ENCODE peak calls at places on chromosomes 16 and 17, in six cellular contexts. G is CD8-positive, alpha-beta T cell; U is thoracic aorta; O is mesenchymal stem cell; J is ovary; K is AG04450. L is an unnamed sample. For H3K27me3, the result is how much of the 10 kb centered on the place peaks cover.

GRCh38 chr17:43309505-43310329 is 75.9 kb upstream of the RNU2-1 start:
- DNase-seq in U (no peak), J (no peak), O (peak), G (no peak), K (no peak), L (no peak)

GRCh38 chr17:48625502-48626201 is 506 bp downstream of the HOXB9 start:
- DNase-seq in K (no peak), G (peak), J (no peak), U (no peak), O (peak), L (peak)

GRCh38 chr16:57732011-57732410 is 3.6 kb upstream of the KATNB1 start:
- DNase-seq in G (no peak), U (no peak), O (peak), J (no peak), K (no peak), L (no peak)

GRCh38 chr16:78574571-78574970 is 475.1 kb downstream of the WWOX start:
- DNase-seq in G (no peak), U (no peak), O (no peak), J (no peak), K (no peak), L (no peak)

GRCh38 chr17:11871773-11872172 is 125.5 kb downstream of the ZNF18 start:
- DNase-seq in O (no peak), J (no peak), K (no peak), U (no peak), G (no peak), L (no peak)

GRCh38 chr16:19753815-19754643 is 36.0 kb downstream of the IQCK start:
- DNase-seq in K (no peak), U (no peak), J (no peak), O (peak), G (no peak), L (no peak)

GRCh38 chr17:4433515-4434031 is at the start of gene SPNS3:
- DNase-seq in K (no peak), J (no peak), U (no peak), O (no peak), G (peak), L (no peak)

GRCh38 chr17:47702391-47702995 is 8.5 kb downstream of the TBKBP1 start:
- DNase-seq in K (no peak), J (peak), U (no peak), O (no peak), G (no peak), L (no peak)

GRCh38 chr17:4717791-4718190 is 7.4 kb downstream of the ARRB2 start:
- DNase-seq in U (no peak), J (no peak), K (no peak), G (no peak), O (no peak), L (no peak)

GRCh38 chr17:28280826-28281225 is 38.2 kb upstream of the TMEM97 start:
- DNase-seq in O (no peak), G (no peak), U (no peak), K (no peak), J (no peak), L (no peak)

GRCh38 chr16:27600386-27600785 is 50.4 kb downstream of the KATNIP start:
- DNase-seq in K (no peak), O (no peak), J (no peak), U (no peak), G (no peak), L (no peak)

GRCh38 chr17:69230939-69231338 is 2.3 kb upstream of the ABCA10 start:
- DNase-seq in U (no peak), J (no peak), G (no peak), O (no peak), K (no peak), L (no peak)

GRCh38 chr17:60170835-60171752 is 21.3 kb downstream of the CA4 start:
- DNase-seq in G (no peak), K (no peak), O (no peak), U (no peak), J (no peak), L (no peak)

GRCh38 chr17:8841844-8842243 is 25.6 kb downstream of the PIK3R6 start:
- DNase-seq in K (no peak), G (no peak), U (no peak), O (no peak), J (no peak), L (no peak)

GRCh38 chr17:42266918-42267766 is 9.0 kb downstream of the STAT5B start:
- DNase-seq in U (no peak), G (peak), J (no peak), K (peak), O (peak), L (no peak)

GRCh38 chr16:64736887-64737286 is 385.0 kb downstream of the CDH11 start:
- DNase-seq in O (no peak), J (no peak), G (no peak), K (no peak), U (peak), L (no peak)

GRCh38 chr17:48647103-48647963 is 21.2 kb upstream of the HOXB9 start:
- DNase-seq in O (peak), G (no peak), K (no peak), U (no peak), J (no peak), L (no peak)

GRCh38 chr16:54285414-54286066 is 1.0 kb downstream of the IRX3 start:
- DNase-seq in K (no peak), U (no peak), G (no peak), O (no peak), J (no peak), L (peak)

GRCh38 chr17:58391302-58391984 is 25.9 kb downstream of the RNF43 start:
- DNase-seq in O (no peak), J (no peak), G (no peak), U (no peak), K (no peak), L (peak)

GRCh38 chr17:51890710-51891109 is 267.8 kb downstream of the CA10 start:
- DNase-seq in U (no peak), O (no peak), G (no peak), K (no peak), J (no peak), L (no peak)

GRCh38 chr17:79595956-79596355 is 14.9 kb downstream of the RBFOX3 start:
- DNase-seq in K (no peak), G (peak), O (no peak), U (no peak), J (no peak), L (no peak)

GRCh38 chr17:75899767-75900468 is 3.2 kb upstream of the TRIM65 start:
- DNase-seq in K (no peak), O (no peak), U (no peak), G (no peak), J (peak), L (no peak)

GRCh38 chr17:16215965-16216316 is 607 bp upstream of the NCOR1 start:
- DNase-seq in J (no peak), G (peak), U (no peak), O (no peak), K (no peak), L (no peak)

GRCh38 chr17:77326636-77327035 is 185.9 kb downstream of the SEC14L1 start:
- DNase-seq in O (no peak), U (no peak), G (no peak), J (no peak), K (no peak), L (no peak)

GRCh38 chr16:11396241-11397048 is 51.2 kb downstream of the RMI2 start:
- DNase-seq in U (peak), G (peak), K (peak), O (peak), J (peak), L (peak)
- H3K4me3 ChIP-seq in U (no peak), G (no peak), K (no peak), O (no peak), J (no peak), L (no peak)

DNA sequence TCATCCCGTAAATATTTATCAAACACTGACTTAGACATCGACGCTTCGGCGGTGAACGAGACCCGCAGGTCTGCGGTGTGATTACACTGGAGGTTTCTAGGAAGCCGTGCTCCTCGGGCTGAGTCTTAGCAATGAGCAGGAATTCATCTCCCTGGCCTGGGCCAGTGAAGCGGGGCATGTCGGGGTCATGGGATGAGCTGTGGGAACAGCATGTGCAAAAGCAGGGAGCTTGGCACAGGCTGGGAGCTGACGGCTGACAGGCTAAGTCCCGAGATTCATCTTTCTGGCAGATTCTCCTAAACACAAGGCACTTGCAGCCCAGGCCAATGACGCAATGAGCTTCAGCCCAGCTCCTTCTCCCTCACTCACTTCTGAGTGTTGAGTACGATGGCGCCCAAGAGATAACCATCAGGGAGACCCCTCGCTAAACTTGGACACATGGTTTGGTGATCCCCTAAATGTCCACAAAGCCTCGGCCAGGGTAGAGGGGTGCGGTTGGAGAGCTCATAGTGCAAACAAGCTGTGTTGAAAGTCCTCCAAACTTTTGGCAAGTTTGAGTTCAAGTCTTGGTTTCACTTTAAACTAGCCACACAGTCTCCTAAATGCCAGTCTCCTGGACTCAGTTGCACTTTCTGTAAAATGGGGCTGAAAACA is 12.8 kb downstream of the CRISPLD2 start:
- DNase-seq in G (no peak), U (peak), K (peak), J (peak), O (peak), L (no peak)
- H3K27me3 ChIP-seq in G (under half), U (under half), K (under half), J (under half), O (under half), L (under half)

DNA sequence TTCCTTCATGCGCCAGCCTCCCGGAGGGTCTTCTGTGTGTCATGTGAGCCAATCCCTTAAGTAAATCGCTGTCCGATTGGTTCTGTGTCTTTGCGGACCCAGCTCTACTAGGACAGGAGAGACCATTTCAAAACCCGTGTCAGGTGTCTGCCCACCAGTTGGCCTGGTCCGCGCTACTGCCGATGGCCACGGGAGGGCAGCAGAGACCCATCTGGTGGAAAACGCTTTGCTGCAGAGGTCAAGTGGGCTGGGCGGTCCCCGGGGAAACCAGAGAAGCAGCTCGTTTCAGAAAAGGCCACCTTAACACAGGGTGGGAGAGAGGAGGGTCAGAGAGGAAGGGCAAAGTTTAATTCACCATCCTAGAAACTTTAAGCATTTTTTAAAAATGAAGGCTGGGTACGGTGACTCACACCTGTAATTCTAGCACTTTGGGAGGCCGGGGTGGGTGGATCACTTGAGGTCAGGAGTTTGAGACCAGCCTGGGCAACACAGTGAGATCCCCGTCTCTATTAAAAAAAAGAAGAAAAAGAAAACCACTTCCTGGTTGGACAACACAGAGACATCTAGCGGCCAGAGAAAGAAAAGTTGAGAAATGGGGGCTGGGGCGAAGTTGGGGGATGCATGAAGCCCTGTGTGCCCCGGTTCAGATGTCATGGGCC is 2.8 kb upstream of the CIBAR2 start:
- DNase-seq in U (peak), J (peak), K (peak), G (peak), O (peak), L (peak)
- H3K4me3 ChIP-seq in U (peak), J (no peak), K (no peak), G (no peak), O (no peak), L (peak)

DNA sequence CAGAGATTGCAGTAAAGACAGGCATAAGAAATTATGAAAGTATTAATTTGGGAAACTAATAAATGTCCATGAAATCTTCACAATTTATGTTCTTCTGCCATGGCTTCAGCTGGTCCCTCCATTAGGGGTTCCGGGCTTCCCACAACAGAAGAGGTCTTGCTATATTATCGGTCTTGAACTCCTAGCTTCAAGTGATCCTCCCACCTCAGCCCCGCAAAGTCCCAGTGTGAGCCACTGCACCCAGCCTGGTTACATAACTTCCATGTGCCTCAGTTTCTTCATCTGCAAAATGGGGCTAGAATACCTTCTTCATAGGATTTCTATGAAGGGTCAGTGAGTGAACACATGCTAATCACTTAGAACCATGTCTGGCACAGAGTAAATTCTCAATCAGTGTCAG is 13.5 kb upstream of the ITGAM start:
- DNase-seq in U (no peak), K (no peak), G (no peak), O (no peak), J (no peak), L (no peak)
- H3K27me3 ChIP-seq in U (under half), K (under half), G (under half), O (under half), J (under half), L (under half)

DNA sequence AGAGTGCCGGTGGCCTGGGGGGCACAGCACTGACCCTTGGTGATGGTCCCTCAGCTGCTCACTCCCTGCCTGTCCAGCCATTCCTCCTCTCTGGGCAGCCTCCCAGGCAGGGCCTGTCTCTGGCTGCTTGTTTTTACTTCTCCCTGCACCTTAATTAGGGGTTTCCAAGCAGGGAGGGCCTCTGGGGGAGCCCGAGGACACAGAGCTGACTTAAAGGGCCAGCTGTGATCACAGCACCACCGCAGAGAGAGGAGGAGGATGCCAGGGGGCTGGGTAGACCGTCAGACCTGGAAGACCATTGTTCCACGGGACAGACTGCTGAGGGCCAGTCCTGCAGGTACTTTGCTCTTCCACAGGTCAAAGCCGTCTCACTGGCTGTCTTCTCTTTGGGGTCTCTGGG is 1.2 kb upstream of the DPH1 start:
- DNase-seq in J (no peak), K (no peak), O (no peak), U (no peak), G (no peak), L (peak)
- H3K4me3 ChIP-seq in J (no peak), K (no peak), O (no peak), U (no peak), G (no peak), L (no peak)

GRCh38 chr17:6314311-6314710 is 120.6 kb downstream of the AIPL1 start:
- DNase-seq in U (no peak), G (no peak), K (no peak), O (no peak), J (no peak), L (no peak)
- H3K27me3 ChIP-seq in U (under half), G (under half), K (under half), O (under half), J (under half), L (half or more)

GRCh38 chr16:658679-659571 is 9.0 kb upstream of the RHOT2 start:
- DNase-seq in G (no peak), U (no peak), O (no peak), K (no peak), J (no peak), L (no peak)
- H3K4me3 ChIP-seq in G (no peak), U (no peak), O (no peak), K (no peak), J (no peak), L (no peak)

DNA sequence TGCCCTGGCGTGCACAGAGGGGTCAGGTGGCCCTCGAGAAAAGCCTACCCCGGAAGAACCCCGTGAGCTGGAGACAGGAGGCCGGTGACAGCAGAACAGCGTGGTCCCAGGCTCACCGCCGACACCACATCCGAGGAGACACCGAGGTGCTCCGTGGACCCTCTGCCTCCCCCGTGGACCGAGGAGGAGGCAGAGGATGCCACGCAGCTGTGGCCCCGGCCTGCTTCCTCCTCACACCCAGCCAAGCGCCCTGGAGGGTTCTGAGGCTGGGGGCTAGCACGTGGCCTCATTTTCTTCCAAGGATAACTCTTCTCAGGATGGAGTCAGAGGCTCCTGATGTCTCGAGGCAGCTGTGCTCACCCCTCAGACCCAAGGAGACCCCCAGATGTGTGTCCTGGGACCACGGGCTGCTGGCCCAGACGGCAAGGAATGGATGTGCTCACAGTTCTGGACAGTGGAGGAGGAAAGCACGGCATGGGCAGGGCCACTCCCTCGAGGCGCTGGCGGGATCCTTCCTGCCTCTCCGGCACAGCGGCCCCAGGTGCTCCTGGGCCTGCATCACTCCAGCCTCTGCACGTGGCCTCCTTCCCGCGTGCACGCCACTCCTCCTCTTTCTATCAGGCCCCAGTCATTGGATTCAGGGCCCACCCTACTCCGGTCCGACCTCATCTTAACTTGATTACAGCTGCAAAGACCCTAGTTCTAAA is 4.4 kb upstream of the PVALEF start:
- DNase-seq in U (no peak), O (no peak), G (no peak), J (no peak), K (no peak), L (no peak)
- H3K27me3 ChIP-seq in U (under half), O (under half), G (under half), J (under half), K (under half), L (under half)

GRCh38 chr17:35731239-35731931 is at the start of gene RASL10B:
- DNase-seq in K (no peak), O (peak), J (peak), U (no peak), G (peak), L (peak)

GRCh38 chr17:35730400-35731005 is 936 bp upstream of the RASL10B start:
- DNase-seq in U (no peak), K (no peak), J (no peak), O (no peak), G (no peak), L (no peak)

GRCh38 chr17:35733366-35733765 is 1.9 kb downstream of the RASL10B start:
- DNase-seq in K (no peak), O (no peak), U (no peak), J (no peak), G (no peak), L (no peak)

GRCh38 chr17:35732806-35733136 is 1.3 kb downstream of the RASL10B start:
- DNase-seq in J (no peak), U (no peak), K (no peak), O (no peak), G (no peak), L (no peak)

GRCh38 chr17:35731932-35732805 is 730 bp downstream of the RASL10B start:
- DNase-seq in K (no peak), G (no peak), U (no peak), J (peak), O (peak), L (no peak)
- H3K4me3 ChIP-seq in K (peak), G (no peak), U (peak), J (peak), O (peak), L (peak)

L was measured in A673.